ENCODE peak calls at places on chromosomes 11 and 22, in ten cellular contexts. O is HFFc6; B is activated CD4-positive, alpha-beta T cell treated with anti-CD3 and anti-CD28 coated beads, Interleukin-2, amount 10 ng/mL, durations not matched to agents 7 days and 5 days; E is anterior cingulate cortex; A is NCI-H1417; C is HCEC 1CT; W is MV-4-11; P is T-cell; H is stimulated activated CD4-positive, alpha-beta T cell treated with anti-CD3 and anti-CD28 coated beads, Interleukin-2, amount 100 ng/mL, for 24 hours; L is BJ. R is an unnamed sample.
A peak's percentile ranks its signal among the peaks of the same experiment; 100 is the strongest.

GRCh38 chr11:82864268-82864667 is 36.0 kb downstream of the PRCP start:
- DNase-seq in O (peak; percentile 51), C (peak; percentile 84), H (no peak), P (peak; percentile 2), E (peak; percentile 50), B (peak; percentile 31), A (peak; percentile 75), W (peak; percentile 89), L (no peak), R (peak; percentile 46)

GRCh38 chr11:119147604-119148333 is 1.1 kb upstream of the ABCG4 start:
- DNase-seq in B (no peak), W (no peak), P (no peak), A (peak; percentile 30), E (no peak), L (no peak), C (no peak), O (no peak), H (no peak), R (peak; percentile 16)

GRCh38 chr11:69339916-69340565 is 46.1 kb downstream of the MYEOV start:
- DNase-seq in W (no peak), H (peak; percentile 37), L (no peak), C (no peak), P (no peak), E (no peak), B (no peak), O (no peak), A (no peak), R (no peak)

GRCh38 chr11:93512073-93512475 is 31.1 kb downstream of the SMCO4 start:
- DNase-seq in E (no peak), O (no peak), P (no peak), L (no peak), A (no peak), C (no peak), H (no peak), B (peak; percentile 26), W (peak; percentile 53), R (no peak)

GRCh38 chr11:26905368-26905767 is 88.5 kb upstream of the FIBIN start:
- DNase-seq in B (no peak), E (no peak), P (no peak), O (peak; percentile 35), H (no peak), L (peak; percentile 15), W (no peak), C (peak; percentile 74), A (no peak), R (peak; percentile 24)

GRCh38 chr11:120220747-120221037 is 9.9 kb downstream of the OAF start:
- DNase-seq in O (no peak), C (no peak), L (no peak), B (no peak), H (no peak), P (no peak), A (no peak), E (no peak), W (no peak), R (no peak)

GRCh38 chr11:113395782-113396336 is 8.3 kb downstream of the ANKK1 start:
- DNase-seq in A (no peak), E (no peak), H (no peak), W (no peak), P (no peak), O (no peak), L (no peak), B (no peak), C (no peak), R (no peak)

GRCh38 chr22:19371893-19372292 is 59.6 kb downstream of the HIRA start:
- DNase-seq in L (no peak), A (no peak), E (no peak), H (no peak), W (no peak), B (no peak), C (no peak), O (no peak), P (no peak), R (no peak)

GRCh38 chr11:266676-267439 is 11.3 kb upstream of the NLRP6 start:
- DNase-seq in C (no peak), A (no peak), L (no peak), E (no peak), O (no peak), B (peak; percentile 33), W (peak; percentile 41), P (no peak), H (peak; percentile 48), R (no peak)

GRCh38 chr11:66363805-66364535 is 7.6 kb downstream of the SLC29A2 start:
- DNase-seq in W (peak; percentile 10), H (peak; percentile 82), C (no peak), P (peak; percentile 43), O (no peak), B (peak; percentile 73), A (peak; percentile 17), L (no peak), E (no peak), R (peak; percentile 32)